ENCODE peak calls at places on chromosomes 7 and 10, in four cellular contexts. C, S, N and G are unnamed samples.

GRCh38 chr10:59709472-59710125 is at the start of gene SLC16A9:
- DNase-seq in C (peak), S (peak), N (peak), G (peak)

GRCh38 chr10:129517680-129518057 is 50.6 kb downstream of the MGMT start:
- DNase-seq in C (no peak), S (peak), N (no peak), G (no peak)

GRCh38 chr7:92729751-92730150 is 106.6 kb downstream of the CDK6 start:
- DNase-seq in C (no peak), S (no peak), N (no peak), G (no peak)

GRCh38 chr7:47326808-47327207 is 255.1 kb downstream of the TNS3 start:
- DNase-seq in C (no peak), S (no peak), N (no peak), G (peak)

GRCh38 chr10:58237014-58237830 is 30.5 kb downstream of the IPMK start:
- DNase-seq in C (peak), S (no peak), N (no peak), G (peak)

GRCh38 chr10:129525408-129525807 is 58.4 kb downstream of the MGMT start:
- DNase-seq in C (no peak), S (no peak), N (no peak), G (peak)

GRCh38 chr10:69756279-69756678 is 45.4 kb upstream of the COL13A1 start:
- DNase-seq in C (no peak), S (no peak), N (no peak), G (no peak)

GRCh38 chr10:71804067-71804466 is 30.7 kb upstream of the VSIR start:
- DNase-seq in C (no peak), S (no peak), N (no peak), G (no peak)

GRCh38 chr7:104931181-104931781 is 82.7 kb upstream of the KMT2E start:
- DNase-seq in C (no peak), S (no peak), N (no peak), G (no peak)

GRCh38 chr7:159088016-159088865 is 56.4 kb downstream of the VIPR2 start:
- DNase-seq in C (no peak), S (no peak), N (no peak), G (no peak)

GRCh38 chr7:157136372-157136771 is 2.4 kb upstream of the UBE3C start:
- DNase-seq in C (peak), S (no peak), N (peak), G (peak)

GRCh38 chr7:119783799-119784198 is 489.2 kb upstream of the KCND2 start:
- DNase-seq in C (no peak), S (no peak), N (no peak), G (peak)

GRCh38 chr7:41203542-41203941 is 499.3 kb downstream of the INHBA start:
- DNase-seq in C (no peak), S (no peak), N (no peak), G (peak)

GRCh38 chr7:90433221-90433620 is 30.0 kb downstream of the CLDN12 start:
- DNase-seq in C (no peak), S (no peak), N (no peak), G (no peak)

GRCh38 chr10:97466755-97467154 is 20.8 kb downstream of the ZDHHC16 start:
- DNase-seq in C (peak), S (no peak), N (no peak), G (peak)

GRCh38 chr7:149239345-149240143 is at the start of gene ZNF212:
- DNase-seq in C (peak), S (peak), N (peak), G (peak)

GRCh38 chr7:132939495-132939894 is 142.4 kb downstream of the CHCHD3 start:
- DNase-seq in C (no peak), S (no peak), N (no peak), G (no peak)

GRCh38 chr7:44486693-44487092 is 3.8 kb downstream of the NUDCD3 start:
- DNase-seq in C (no peak), S (no peak), N (no peak), G (peak)

GRCh38 chr10:35546824-35547225 is 58.3 kb upstream of the GJD4 start:
- DNase-seq in C (peak), S (no peak), N (no peak), G (peak)

GRCh38 chr10:89118091-89118490 is 89.0 kb downstream of the CH25H start:
- DNase-seq in C (no peak), S (no peak), N (no peak), G (peak)

GRCh38 chr10:123790132-123790885 is 101.3 kb downstream of the CPXM2 start:
- DNase-seq in C (no peak), S (no peak), N (no peak), G (no peak)

GRCh38 chr10:67843284-67843683 is 5.3 kb upstream of the DNAJC12 start:
- DNase-seq in C (no peak), S (no peak), N (no peak), G (no peak)

GRCh38 chr10:111650088-111650487 is 533.5 kb downstream of the GPAM start:
- DNase-seq in C (no peak), S (no peak), N (no peak), G (no peak)

GRCh38 chr10:65294329-65294728 is 1631.5 kb upstream of the LRRTM3 start:
- DNase-seq in C (no peak), S (no peak), N (no peak), G (no peak)
- TF ChIP-seq BHLHE40 in C (no peak), S (no peak), N (no peak), G (no peak)

DNA sequence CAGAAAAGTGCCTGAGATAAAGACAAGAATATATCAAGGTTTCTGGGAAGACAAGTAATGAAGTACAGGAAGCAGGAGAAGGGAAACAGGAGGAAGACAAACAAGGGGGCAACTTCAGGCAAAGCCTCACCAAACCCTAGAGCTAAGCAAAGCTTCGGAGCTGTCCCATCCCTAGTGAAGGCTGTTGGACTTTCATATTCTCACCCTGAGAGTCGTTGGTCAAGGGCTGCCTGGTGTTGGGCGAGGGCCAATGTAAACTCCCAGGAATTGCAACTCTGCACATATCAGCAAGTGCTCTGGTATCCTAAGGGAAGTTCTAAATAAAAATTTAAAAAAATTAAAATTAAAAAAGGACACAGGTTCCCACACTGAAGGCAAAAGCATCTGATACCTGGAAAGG is 304.6 kb downstream of the WDR11 start:
- DNase-seq in C (peak), S (no peak), N (no peak), G (no peak)
- H2AFZ ChIP-seq in C (no peak), S (no peak), N (no peak), G (no peak)

GRCh38 chr7:7103343-7104313 is 78.7 kb upstream of the C1GALT1 start:
- DNase-seq in C (peak), S (peak), N (peak), G (peak)
- TF ChIP-seq BHLHE40 in C (no peak), S (no peak), N (no peak), G (no peak)

GRCh38 chr7:7104314-7104698 is 78.0 kb upstream of the C1GALT1 start:
- DNase-seq in C (no peak), S (no peak), N (peak), G (no peak)
- H2AFZ ChIP-seq in C (no peak), S (no peak), N (peak), G (no peak)